ENCODE peak calls at places on chromosome 10, in seven cellular contexts. L is stimulated activated CD8-positive, alpha-beta memory T cell treated with anti-CD3 and anti-CD28 coated beads, Interleukin-12 subunit alpha, Interleukin-12 subunit beta, amount 100 ng/mL, for 1 hour; H is bronchial epithelial cell; U is caudate nucleus; C is AG20443; N is GM04503; T is adipocyte. B is an unnamed sample.

GRCh38 chr10:69383485-69384089 is 33.1 kb downstream of the TACR2 start:
- DNase-seq in L (no peak), H (no peak), U (no peak), C (peak; percentile 89), N (peak; percentile 51), T (peak; percentile 44), B (no peak)

GRCh38 chr10:110664483-110665420 is 20.6 kb downstream of the RBM20 start:
- DNase-seq in L (no peak), H (peak; percentile 97), U (no peak), C (peak; percentile 46), N (peak; percentile 67), T (peak; percentile 85), B (no peak)

GRCh38 chr10:71828702-71829101 is 22.3 kb downstream of the PSAP start:
- DNase-seq in L (no peak), H (no peak), U (no peak), C (no peak), N (no peak), T (no peak), B (no peak)

GRCh38 chr10:100890696-100891271 is 22.0 kb upstream of the SLF2 start:
- DNase-seq in L (no peak), H (peak; percentile 88), U (no peak), C (peak; percentile 93), N (peak; percentile 95), T (peak; percentile 95), B (peak; percentile 19)

GRCh38 chr10:58280982-58281752 is 12.2 kb downstream of the CISD1 start:
- DNase-seq in L (no peak), H (peak; percentile 48), U (no peak), C (no peak), N (no peak), T (no peak), B (no peak)

GRCh38 chr10:132069849-132070182 is 4.1 kb downstream of the JAKMIP3 start:
- DNase-seq in L (no peak), H (no peak), U (no peak), C (no peak), N (no peak), T (no peak), B (no peak)

GRCh38 chr10:124677871-124678565 is 66.2 kb downstream of the FAM53B start:
- DNase-seq in L (no peak), H (no peak), U (no peak), C (peak; percentile 74), N (no peak), T (peak; percentile 42), B (no peak)

GRCh38 chr10:86329093-86329710 is 37.4 kb downstream of the GRID1 start:
- DNase-seq in L (no peak), H (no peak), U (no peak), C (no peak), N (no peak), T (no peak), B (no peak)

GRCh38 chr10:112218960-112219359 is 35.4 kb upstream of the GPAM start:
- DNase-seq in L (no peak), H (peak; percentile 12), U (no peak), C (no peak), N (no peak), T (no peak), B (no peak)

GRCh38 chr10:107163904-107164861 is at the start of gene SORCS1:
- DNase-seq in L (no peak), H (no peak), U (no peak), C (peak; percentile 67), N (no peak), T (peak; percentile 4), B (no peak)

GRCh38 chr10:63247771-63248170 is 114.6 kb downstream of the NRBF2 start:
- DNase-seq in L (no peak), H (no peak), U (no peak), C (no peak), N (no peak), T (peak; percentile 35), B (no peak)

GRCh38 chr10:88243847-88244730 is 339.0 kb downstream of the RNLS start:
- DNase-seq in L (no peak), H (no peak), U (no peak), C (no peak), N (no peak), T (no peak), B (peak; percentile 91)

GRCh38 chr10:24333736-24334135 is 124.8 kb downstream of the KIAA1217 start:
- DNase-seq in L (no peak), H (no peak), U (no peak), C (peak; percentile 51), N (peak; percentile 7), T (peak; percentile 36), B (no peak)

GRCh38 chr10:62335326-62335725 is 38.8 kb upstream of the ZNF365 start:
- DNase-seq in L (no peak), H (peak; percentile 78), U (no peak), C (no peak), N (no peak), T (no peak), B (no peak)

GRCh38 chr10:49363309-49364031 is 32.4 kb downstream of the DRGX start:
- DNase-seq in L (no peak), H (no peak), U (no peak), C (no peak), N (no peak), T (no peak), B (peak; percentile 28)

GRCh38 chr10:101041252-101041761 is 10.3 kb downstream of the SFXN3 start:
- DNase-seq in L (no peak), H (peak; percentile 73), U (peak; percentile 61), C (peak; percentile 86), N (no peak), T (peak; percentile 95), B (peak; percentile 80)

GRCh38 chr10:3757250-3757637 is 27.8 kb downstream of the KLF6 start:
- DNase-seq in L (no peak), H (no peak), U (no peak), C (no peak), N (no peak), T (no peak), B (peak; percentile 14)

GRCh38 chr10:95792211-95792780 is 36.3 kb downstream of the ENTPD1 start:
- DNase-seq in L (no peak), H (no peak), U (no peak), C (no peak), N (no peak), T (peak; percentile 62), B (no peak)

GRCh38 chr10:128563904-128564303 is 437.7 kb upstream of the MKI67 start:
- DNase-seq in L (no peak), H (no peak), U (no peak), C (no peak), N (no peak), T (no peak), B (peak; percentile 23)

GRCh38 chr10:63822496-63822895 is 301.3 kb downstream of the REEP3 start:
- DNase-seq in L (no peak), H (no peak), U (no peak), C (no peak), N (no peak), T (no peak), B (no peak)

GRCh38 chr10:119521443-119522204 is 20.9 kb downstream of the RGS10 start:
- DNase-seq in L (no peak), H (peak; percentile 84), U (no peak), C (peak; percentile 91), N (peak; percentile 62), T (peak; percentile 50), B (no peak)

GRCh38 chr10:335151-335800 is 200.0 kb downstream of the ZMYND11 start:
- DNase-seq in L (no peak), H (peak; percentile 74), U (no peak), C (no peak), N (no peak), T (no peak), B (no peak)

GRCh38 chr10:60384708-60385398 is 4.8 kb downstream of the ANK3 start:
- DNase-seq in L (no peak), H (peak; percentile 95), U (no peak), C (peak; percentile 95), N (peak; percentile 98), T (peak; percentile 90), B (no peak)

GRCh38 chr10:133438711-133439273 is 14.4 kb upstream of the SPRN start:
- DNase-seq in L (no peak), H (peak; percentile 15), U (no peak), C (no peak), N (no peak), T (peak; percentile 37), B (peak; percentile 51)

GRCh38 chr10:121459765-121460453 is 138.3 kb downstream of the FGFR2 start:
- DNase-seq in L (no peak), H (peak; percentile 5), U (no peak), C (peak; percentile 42), N (peak; percentile 2), T (no peak), B (no peak)

GRCh38 chr10:91350651-91351081 is 59.5 kb upstream of the HECTD2 start:
- DNase-seq in L (no peak), H (peak; percentile 73), U (no peak), C (no peak), N (no peak), T (peak; percentile 26), B (no peak)

GRCh38 chr10:126225672-126226007 is 162.6 kb downstream of the ADAM12 start:
- DNase-seq in L (no peak), H (no peak), U (no peak), C (no peak), N (no peak), T (no peak), B (no peak)

B was measured in left lobe of liver.